ENCODE peak calls at places on chromosome 9, in four cellular contexts. J, K, L and Y are unnamed samples.

GRCh38 chr9:89498845-89499480 is 1.1 kb upstream of the SEMA4D start:
- DNase-seq in K (no peak), L (no peak), J (no peak), Y (peak; percentile 58)

GRCh38 chr9:119802621-119803020 is 433.4 kb upstream of the BRINP1 start:
- DNase-seq in J (no peak), L (no peak), K (no peak), Y (no peak)

GRCh38 chr9:72254881-72255545 is 105.8 kb downstream of the GDA start:
- DNase-seq in L (no peak), J (no peak), K (no peak), Y (no peak)

GRCh38 chr9:78626971-78627370 is 330.0 kb downstream of the PSAT1 start:
- DNase-seq in K (no peak), L (no peak), J (no peak), Y (no peak)

GRCh38 chr9:134869554-134870310 is 10.9 kb upstream of the FCN2 start:
- DNase-seq in K (no peak), J (no peak), L (peak; percentile 15), Y (no peak)

GRCh38 chr9:130929571-130930022 is 9.4 kb downstream of the FIBCD1 start:
- DNase-seq in J (no peak), K (no peak), L (no peak), Y (no peak)

GRCh38 chr9:98367923-98368322 is 112.5 kb upstream of the TBC1D2 start:
- DNase-seq in K (no peak), L (no peak), J (no peak), Y (no peak)

GRCh38 chr9:132049323-132049882 is 30.3 kb downstream of the MED27 start:
- DNase-seq in J (no peak), K (no peak), L (peak; percentile 24), Y (no peak)

GRCh38 chr9:137672907-137673791 is 54.3 kb downstream of the EHMT1 start:
- DNase-seq in K (no peak), J (peak; percentile 67), L (no peak), Y (peak; percentile 29)

GRCh38 chr9:37801287-37801850 is 772 bp downstream of the DCAF10 start:
- DNase-seq in K (no peak), J (no peak), L (peak; percentile 41), Y (no peak)

GRCh38 chr9:84141762-84142370 is 161.3 kb downstream of the RMI1 start:
- DNase-seq in J (no peak), K (no peak), L (no peak), Y (no peak)

GRCh38 chr9:110997847-110998246 is 40.4 kb downstream of the LPAR1 start:
- DNase-seq in K (no peak), J (no peak), L (no peak), Y (no peak)

GRCh38 chr9:4939118-4939561 is 45.9 kb upstream of the JAK2 start:
- DNase-seq in J (no peak), L (no peak), K (no peak), Y (no peak)

GRCh38 chr9:133772581-133772980 is 34.4 kb upstream of the SARDH start:
- DNase-seq in J (no peak), K (no peak), L (no peak), Y (no peak)

GRCh38 chr9:109813829-109814228 is 33.8 kb downstream of the PALM2AKAP2 start:
- DNase-seq in K (no peak), J (no peak), L (no peak), Y (no peak)

GRCh38 chr9:77725820-77726219 is 77.7 kb upstream of the GNA14 start:
- DNase-seq in K (no peak), J (no peak), L (no peak), Y (peak; percentile 69)

GRCh38 chr9:35646583-35647265 is 4.0 kb downstream of the SIT1 start:
- DNase-seq in J (peak; percentile 95), L (peak; percentile 96), K (peak; percentile 93), Y (peak; percentile 96)

GRCh38 chr9:91727316-91727861 is 222.6 kb downstream of the ROR2 start:
- DNase-seq in L (no peak), K (no peak), J (peak; percentile 80), Y (peak; percentile 10)

GRCh38 chr9:98778711-98779530 is 17.4 kb downstream of the ANKS6 start:
- DNase-seq in K (no peak), J (no peak), L (no peak), Y (no peak)

GRCh38 chr9:109329274-109330258 is 8.7 kb upstream of the EPB41L4B start:
- DNase-seq in J (no peak), K (no peak), L (peak; percentile 78), Y (no peak)

GRCh38 chr9:133160742-133161541 is 2.8 kb downstream of the GBGT1 start:
- DNase-seq in K (no peak), J (peak; percentile 94), L (peak; percentile 50), Y (peak; percentile 44)

GRCh38 chr9:95733687-95734659 is 141.5 kb upstream of the ERCC6L2 start:
- DNase-seq in J (no peak), K (no peak), L (no peak), Y (no peak)
- H3K27ac ChIP-seq in J (no peak overlapping the region), K (no peak overlapping the region), L (no peak overlapping the region), Y (no peak overlapping the region)

GRCh38 chr9:81671880-81672280 is 17.5 kb downstream of the TLE1 start:
- DNase-seq in J (no peak), K (no peak), L (peak; percentile 87), Y (no peak)

GRCh38 chr9:81678088-81678487 is 11.3 kb downstream of the TLE1 start:
- DNase-seq in L (no peak), K (no peak), J (no peak), Y (no peak)

GRCh38 chr9:81669011-81669739 is 20.2 kb downstream of the TLE1 start:
- DNase-seq in L (no peak), J (no peak), K (no peak), Y (no peak)

DNA sequence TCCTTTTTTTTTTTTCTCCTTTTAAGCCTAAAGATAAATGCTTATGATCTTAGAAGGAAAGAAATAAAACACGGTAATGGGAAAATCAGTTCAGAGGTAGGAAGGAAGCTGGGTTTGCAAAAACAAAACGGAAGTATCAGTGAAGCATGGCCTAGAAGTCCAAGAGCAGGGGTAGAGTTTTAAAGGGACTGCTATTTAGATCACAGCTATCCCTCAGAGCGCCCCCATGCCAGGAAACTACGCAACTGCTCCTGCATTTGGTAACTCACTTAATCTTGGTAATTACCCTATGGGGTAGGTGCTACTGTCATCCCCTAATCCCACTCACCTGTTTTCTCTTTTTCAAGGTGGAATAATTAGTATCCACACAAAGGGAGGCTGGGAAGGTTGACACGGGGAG is 16.0 kb downstream of the TLE1 start:
- DNase-seq in L (no peak), K (no peak), J (no peak), Y (no peak)
- H3K4me1 ChIP-seq in L (peaks cover 3% of the 10 kb centered on the region), K (no peaks in the 10 kb centered on the region), J (peaks cover 16% of the 10 kb centered on the region), Y (no peaks in the 10 kb centered on the region)

GRCh38 chr9:114525505-114525904 is 20.2 kb upstream of the WHRN start:
- DNase-seq in K (no peak), L (no peak), J (peak; percentile 57), Y (no peak)
- H3K27ac ChIP-seq in K (no peak overlapping the region), L (no peak overlapping the region), J (peak overlapping the region; percentile 37), Y (no peak overlapping the region)

GRCh38 chr9:121288874-121289553 is 21.1 kb downstream of the GSN start:
- DNase-seq in K (no peak), L (peak; percentile 86), J (no peak), Y (no peak)
- H3K4me1 ChIP-seq in K (no peaks in the 10 kb centered on the region), L (peaks cover 42% of the 10 kb centered on the region), J (peaks cover 47% of the 10 kb centered on the region), Y (no peaks in the 10 kb centered on the region)

GRCh38 chr9:114174557-114174875 is 19.2 kb downstream of the COL27A1 start:
- DNase-seq in J (no peak), K (no peak), L (no peak), Y (no peak)
- H3K27ac ChIP-seq in J (peak overlapping the region; percentile 32), K (no peak overlapping the region), L (no peak overlapping the region), Y (no peak overlapping the region)

GRCh38 chr9:69758001-69758730 is 1.6 kb downstream of the PTAR1 start:
- DNase-seq in J (no peak), L (no peak), K (no peak), Y (no peak)

GRCh38 chr9:69762527-69762926 is 2.7 kb upstream of the PTAR1 start:
- DNase-seq in J (no peak), K (no peak), L (no peak), Y (no peak)

GRCh38 chr9:69758981-69759477 is 782 bp downstream of the PTAR1 start:
- DNase-seq in L (no peak), J (no peak), K (no peak), Y (no peak)

GRCh38 chr9:69759478-69760277 is at the start of gene PTAR1:
- DNase-seq in K (peak; percentile 95), L (peak; percentile 93), J (peak; percentile 54), Y (peak; percentile 88)

GRCh38 chr9:69760278-69760610 is 433 bp upstream of the PTAR1 start:
- DNase-seq in L (no peak), J (peak; percentile 11), K (no peak), Y (no peak)
- H3K4me1 ChIP-seq in L (peaks cover 2% of the 10 kb centered on the region), J (peaks cover 27% of the 10 kb centered on the region), K (peaks cover 16% of the 10 kb centered on the region), Y (peaks cover 26% of the 10 kb centered on the region)

GRCh38 chr9:135904121-135904520 is 3.2 kb downstream of the CAMSAP1 start:
- DNase-seq in L (no peak), K (no peak), J (no peak), Y (no peak)

GRCh38 chr9:135906291-135907005 is 898 bp downstream of the CAMSAP1 start:
- DNase-seq in L (peak; percentile 51), J (no peak), K (no peak), Y (no peak)

GRCh38 chr9:135907006-135907434 is 326 bp downstream of the CAMSAP1 start:
- DNase-seq in J (no peak), K (no peak), L (no peak), Y (peak; percentile 23)

GRCh38 chr9:135907446-135908333 is at the start of gene CAMSAP1:
- DNase-seq in L (peak; percentile 96), J (peak; percentile 83), K (peak; percentile 96), Y (peak; percentile 95)

GRCh38 chr9:135905380-135906282 is 1.7 kb downstream of the CAMSAP1 start:
- DNase-seq in K (no peak), J (no peak), L (no peak), Y (peak; percentile 28)
- H3K27ac ChIP-seq in K (peak overlapping the region; percentile 59), J (peak overlapping the region; percentile 93), L (no peak overlapping the region), Y (peak overlapping the region; percentile 64)